ENCODE peak calls at places on chromosomes 12 and 14, in nine cellular contexts. A is uterus; F is IMR-90; R is gastrocnemius medialis; C is CD8-positive, alpha-beta memory T cell; S is mammary epithelial cell; V is CD8-positive, alpha-beta T cell; N is right atrium auricular region; X is heart right ventricle. O is an unnamed sample. For H3K27me3, the result is how much of the 10 kb centered on the place peaks cover.

GRCh38 chr14:31208546-31209424 is 1.2 kb upstream of the HECTD1 start:
- DNase-seq in A (no peak), F (no peak), R (no peak), C (no peak), S (no peak), V (no peak), N (no peak), X (no peak), O (no peak)

GRCh38 chr12:3523728-3524127 is 32.7 kb downstream of the PRMT8 start:
- DNase-seq in A (no peak), F (no peak), R (no peak), C (no peak), S (no peak), V (no peak), N (no peak), X (no peak), O (peak)

GRCh38 chr12:49049566-49050224 is 10.9 kb downstream of the KMT2D start:
- DNase-seq in A (no peak), F (peak), R (no peak), C (no peak), S (no peak), V (no peak), N (no peak), X (no peak), O (peak)

GRCh38 chr14:34699873-34700621 is 14.3 kb downstream of the CFL2 start:
- DNase-seq in A (no peak), F (peak), R (no peak), C (no peak), S (peak), V (no peak), N (no peak), X (no peak), O (peak)

GRCh38 chr14:49972840-49973239 is 80.0 kb downstream of the ARF6 start:
- DNase-seq in A (peak), F (peak), R (no peak), C (peak), S (peak), V (peak), N (no peak), X (no peak), O (peak)

GRCh38 chr12:102957339-102958050 is at the start of gene ASCL1:
- DNase-seq in A (no peak), F (peak), R (no peak), C (no peak), S (peak), V (no peak), N (no peak), X (no peak), O (no peak)

GRCh38 chr12:109462868-109463692 is 14.0 kb downstream of the KCTD10 start:
- DNase-seq in A (peak), F (peak), R (peak), C (no peak), S (peak), V (no peak), N (peak), X (peak), O (peak)

GRCh38 chr14:21537088-21537424 is 10.9 kb upstream of the SALL2 start:
- DNase-seq in A (no peak), F (no peak), R (no peak), C (no peak), S (no peak), V (no peak), N (no peak), X (no peak), O (no peak)

GRCh38 chr12:132614029-132614428 is 3.6 kb upstream of the LRCOL1 start:
- DNase-seq in A (no peak), F (no peak), R (no peak), C (no peak), S (no peak), V (no peak), N (no peak), X (no peak), O (no peak)
- H3K27me3 ChIP-seq in A (under half), F (under half), R (half or more), C (under half), S (under half), V (under half), N (under half), X (half or more), O (under half)

GRCh38 chr14:105841022-105842009 is 314.9 kb downstream of the TMEM121 start:
- DNase-seq in A (no peak), F (no peak), R (no peak), C (no peak), S (no peak), V (no peak), N (peak), X (peak), O (no peak)
- H3K27me3 ChIP-seq in A (under half), F (under half), R (under half), C (under half), S (under half), V (under half), N (under half), X (under half), O (under half)

DNA sequence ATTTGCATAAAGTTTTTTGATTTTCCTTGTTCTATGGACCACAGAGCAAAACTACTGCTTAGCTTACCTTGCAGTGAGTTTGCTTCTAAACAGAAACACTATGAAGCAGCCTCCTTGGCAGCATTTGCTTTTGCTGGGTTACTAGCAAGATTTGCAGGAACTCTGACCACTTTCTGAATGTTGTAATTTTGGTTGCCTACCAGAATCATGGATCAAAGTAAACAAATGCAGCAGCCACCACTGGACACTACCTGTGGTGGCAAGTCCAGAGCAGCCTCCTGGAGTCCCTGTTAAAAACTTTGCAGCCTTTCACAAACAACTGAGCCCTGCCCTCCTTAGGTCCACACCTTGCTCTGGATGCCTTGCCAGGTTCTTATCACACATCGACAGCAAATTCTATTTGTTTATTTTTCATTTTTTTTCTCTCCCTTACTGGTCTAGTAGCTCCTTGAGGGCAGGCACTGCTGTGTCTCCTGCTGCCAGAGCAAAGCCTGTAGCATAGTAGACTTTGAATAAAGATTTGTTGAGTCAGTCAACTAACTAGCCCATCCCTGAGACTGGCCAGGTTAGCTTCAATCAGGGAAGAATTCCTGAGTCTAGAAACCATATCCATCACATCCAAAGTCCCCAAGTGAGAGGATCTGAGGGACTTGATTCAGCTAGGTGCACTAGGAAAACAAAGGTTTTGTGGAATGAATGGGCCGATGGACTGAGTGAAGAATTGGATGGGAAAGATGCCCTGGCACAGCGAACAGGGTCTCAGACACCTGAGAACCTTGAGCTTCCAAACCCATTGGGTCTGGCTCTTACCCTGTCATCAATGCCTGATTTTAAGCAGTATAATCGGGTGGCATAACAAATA is 5.7 kb downstream of the TTC6 start:
- DNase-seq in A (no peak), F (no peak), R (no peak), C (no peak), S (no peak), V (no peak), N (no peak), X (no peak), O (peak)
- H3K27me3 ChIP-seq in A (half or more), F (half or more), R (half or more), C (under half), S (half or more), V (under half), N (half or more), X (half or more), O (under half)

DNA sequence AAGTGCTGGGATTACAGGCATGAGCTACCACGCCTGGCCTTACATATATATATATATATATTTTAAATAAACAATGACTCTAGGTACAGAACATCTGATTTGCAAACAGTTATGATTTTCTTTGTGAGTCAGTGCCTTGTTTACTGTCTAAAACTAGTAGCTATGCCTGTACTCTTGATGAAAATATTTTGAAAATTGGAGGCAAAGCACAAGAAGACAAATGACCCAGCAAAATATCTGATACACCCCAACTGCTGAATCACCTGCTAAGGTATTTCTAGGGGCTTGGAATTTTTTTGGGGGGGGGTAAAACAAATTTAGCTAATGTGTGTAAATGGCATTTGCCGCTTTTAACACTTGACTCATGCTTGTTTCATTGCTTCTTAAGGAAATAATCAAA is 69.3 kb downstream of the SYT10 start:
- DNase-seq in A (no peak), F (no peak), R (no peak), C (no peak), S (no peak), V (no peak), N (no peak), X (no peak), O (no peak)
- H3K27me3 ChIP-seq in A (under half), F (under half), R (under half), C (under half), S (under half), V (under half), N (under half), X (under half), O (under half)

GRCh38 chr12:27965966-27966365 is 6.6 kb downstream of the PTHLH start:
- DNase-seq in A (no peak), F (peak), R (no peak), C (no peak), S (no peak), V (no peak), N (no peak), X (no peak), O (peak)

GRCh38 chr12:27969011-27969900 is 3.3 kb downstream of the PTHLH start:
- DNase-seq in A (peak), F (peak), R (no peak), C (no peak), S (no peak), V (no peak), N (no peak), X (peak), O (no peak)

GRCh38 chr12:27965411-27965810 is 7.1 kb downstream of the PTHLH start:
- DNase-seq in A (no peak), F (peak), R (no peak), C (no peak), S (no peak), V (no peak), N (no peak), X (no peak), O (peak)

GRCh38 chr12:27967551-27968054 is 4.9 kb downstream of the PTHLH start:
- DNase-seq in A (no peak), F (peak), R (no peak), C (no peak), S (no peak), V (no peak), N (no peak), X (no peak), O (peak)

GRCh38 chr12:27966870-27967269 is 5.7 kb downstream of the PTHLH start:
- DNase-seq in A (no peak), F (peak), R (no peak), C (no peak), S (peak), V (no peak), N (no peak), X (no peak), O (peak)
- H3K27me3 ChIP-seq in A (under half), F (under half), R (under half), C (under half), S (under half), V (under half), N (under half), X (half or more), O (under half)

GRCh38 chr14:98956616-98957015 is 315.4 kb downstream of the BCL11B start:
- DNase-seq in A (no peak), F (no peak), R (no peak), C (no peak), S (no peak), V (peak), N (peak), X (no peak), O (no peak)
- H3K27me3 ChIP-seq in A (under half), F (under half), R (under half), C (under half), S (under half), V (under half), N (under half), X (under half), O (under half)